ENCODE peak calls at places on chromosomes 7 and 10, in ten cellular contexts. A is cardiac muscle cell; L is ovary; E is small intestine; U is CD8-positive, alpha-beta T cell; Z is MM.1S; Q is tibial artery; I is prostate gland; H is naive thymus-derived CD4-positive, alpha-beta T cell; M is tibial nerve. F is an unnamed sample.

GRCh38 chr7:101116898-101117297 is 10.0 kb upstream of the SERPINE1 start:
- DNase-seq in H (no peak), Z (no peak), M (no peak), U (no peak), Q (no peak), A (peak; percentile 83), I (no peak), E (no peak), L (no peak), F (peak; percentile 24)

GRCh38 chr7:133853706-133854276 is 273.3 kb upstream of the LRGUK start:
- DNase-seq in L (no peak), M (no peak), U (no peak), E (peak; percentile 65), H (peak; percentile 10), Q (no peak), Z (peak; percentile 94), A (peak; percentile 68), I (peak; percentile 62), F (no peak)

GRCh38 chr7:5315761-5316160 is 33.0 kb downstream of the SLC29A4 start:
- DNase-seq in M (no peak), U (no peak), L (no peak), E (no peak), I (no peak), H (no peak), A (no peak), Q (no peak), Z (no peak), F (no peak)

GRCh38 chr7:117809958-117810357 is 63.3 kb downstream of the CTTNBP2 start:
- DNase-seq in E (peak; percentile 76), U (no peak), Q (no peak), Z (peak; percentile 71), I (no peak), A (no peak), H (no peak), M (no peak), L (no peak), F (no peak)

GRCh38 chr7:30996261-30996660 is 32.5 kb downstream of the GHRHR start:
- DNase-seq in Z (no peak), I (no peak), E (no peak), A (peak; percentile 44), L (no peak), M (no peak), Q (no peak), H (no peak), U (no peak), F (peak; percentile 77)

GRCh38 chr7:151379534-151380198 is 30.2 kb downstream of the WDR86 start:
- DNase-seq in I (no peak), M (no peak), U (no peak), Z (no peak), H (no peak), Q (no peak), A (no peak), E (no peak), L (peak; percentile 38), F (no peak)

GRCh38 chr10:10092581-10092980 is 925.1 kb upstream of the CELF2 start:
- DNase-seq in Z (no peak), H (no peak), Q (no peak), E (no peak), A (peak; percentile 69), I (no peak), U (no peak), L (peak; percentile 79), M (no peak), F (no peak)

GRCh38 chr7:36348256-36348655 is 41.4 kb upstream of the ANLN start:
- DNase-seq in Q (no peak), E (no peak), Z (no peak), I (no peak), M (no peak), U (no peak), A (peak; percentile 47), L (no peak), H (no peak), F (no peak)

GRCh38 chr10:110861930-110862677 is 9.6 kb upstream of the PDCD4 start:
- DNase-seq in U (no peak), H (no peak), E (no peak), M (no peak), I (peak; percentile 59), L (no peak), Z (no peak), Q (no peak), A (no peak), F (no peak)

GRCh38 chr10:110863956-110864355 is 7.8 kb upstream of the PDCD4 start:
- DNase-seq in L (no peak), Q (no peak), I (no peak), Z (no peak), A (no peak), H (no peak), U (no peak), E (no peak), M (no peak), F (no peak)

GRCh38 chr10:110863361-110863760 is 8.4 kb upstream of the PDCD4 start:
- DNase-seq in M (no peak), H (no peak), Z (no peak), L (no peak), I (no peak), Q (no peak), A (no peak), E (no peak), U (no peak), F (no peak)

GRCh38 chr10:110861476-110861875 is 10.3 kb upstream of the PDCD4 start:
- DNase-seq in A (no peak), I (no peak), L (no peak), E (no peak), Z (no peak), Q (no peak), U (no peak), H (no peak), M (no peak), F (no peak)

GRCh38 chr10:110862961-110863360 is 8.8 kb upstream of the PDCD4 start:
- DNase-seq in M (no peak), E (no peak), Q (no peak), Z (no peak), A (no peak), U (no peak), I (no peak), H (no peak), L (no peak), F (no peak)
- H3K4me1 ChIP-seq in M (no peaks in the 10 kb centered on the region), E (peaks cover 43% of the 10 kb centered on the region), Q (peaks cover 39% of the 10 kb centered on the region), Z (peaks cover 93% of the 10 kb centered on the region), A (peaks cover 20% of the 10 kb centered on the region), U (peaks cover 99% of the 10 kb centered on the region), I (peaks cover 7% of the 10 kb centered on the region), H (peaks cover 98% of the 10 kb centered on the region), L (peaks cover 10% of the 10 kb centered on the region), F (peaks cover 9% of the 10 kb centered on the region)

GRCh38 chr10:122306744-122307143 is 35.6 kb downstream of the BTBD16 start:
- DNase-seq in Q (no peak), H (no peak), A (no peak), L (no peak), U (no peak), M (no peak), I (no peak), E (no peak), Z (no peak), F (no peak)
- H3K27ac ChIP-seq in Q (peak overlapping the region; percentile 83), H (no peak overlapping the region), A (no peak overlapping the region), L (peak overlapping the region; percentile 87), U (no peak overlapping the region), M (peak overlapping the region; percentile 77), I (no peak overlapping the region), E (no peak overlapping the region), Z (no peak overlapping the region), F (peak overlapping the region; percentile 85)

GRCh38 chr10:132541601-132542011 is 4.0 kb downstream of the INPP5A start:
- DNase-seq in A (no peak), Z (no peak), Q (peak; percentile 13), E (no peak), I (no peak), H (no peak), M (no peak), L (no peak), U (no peak), F (no peak)

GRCh38 chr10:132542819-132543218 is 5.2 kb downstream of the INPP5A start:
- DNase-seq in M (no peak), I (no peak), H (no peak), U (no peak), E (no peak), Q (peak; percentile 15), L (no peak), Z (no peak), A (no peak), F (no peak)

GRCh38 chr10:132541129-132541528 is 3.5 kb downstream of the INPP5A start:
- DNase-seq in M (no peak), H (no peak), E (no peak), Z (no peak), A (no peak), L (peak; percentile 30), Q (peak; percentile 9), U (no peak), I (no peak), F (peak; percentile 32)

GRCh38 chr10:132540456-132540855 is 2.9 kb downstream of the INPP5A start:
- DNase-seq in M (no peak), U (no peak), L (peak; percentile 63), A (peak; percentile 44), Z (no peak), I (peak; percentile 36), E (peak; percentile 40), Q (peak; percentile 29), H (no peak), F (peak; percentile 55)

GRCh38 chr10:132542086-132542775 is 4.6 kb downstream of the INPP5A start:
- DNase-seq in L (peak; percentile 29), H (no peak), U (no peak), Q (peak; percentile 15), Z (no peak), M (no peak), I (no peak), A (no peak), E (no peak), F (peak; percentile 46)
- H3K4me1 ChIP-seq in L (peaks cover 28% of the 10 kb centered on the region), H (peaks cover 79% of the 10 kb centered on the region), U (peaks cover 77% of the 10 kb centered on the region), Q (peaks cover 80% of the 10 kb centered on the region), Z (no peaks in the 10 kb centered on the region), M (no peaks in the 10 kb centered on the region), I (peaks cover 15% of the 10 kb centered on the region), A (peaks cover 35% of the 10 kb centered on the region), E (peaks cover 8% of the 10 kb centered on the region), F (peaks cover 68% of the 10 kb centered on the region)

DNA sequence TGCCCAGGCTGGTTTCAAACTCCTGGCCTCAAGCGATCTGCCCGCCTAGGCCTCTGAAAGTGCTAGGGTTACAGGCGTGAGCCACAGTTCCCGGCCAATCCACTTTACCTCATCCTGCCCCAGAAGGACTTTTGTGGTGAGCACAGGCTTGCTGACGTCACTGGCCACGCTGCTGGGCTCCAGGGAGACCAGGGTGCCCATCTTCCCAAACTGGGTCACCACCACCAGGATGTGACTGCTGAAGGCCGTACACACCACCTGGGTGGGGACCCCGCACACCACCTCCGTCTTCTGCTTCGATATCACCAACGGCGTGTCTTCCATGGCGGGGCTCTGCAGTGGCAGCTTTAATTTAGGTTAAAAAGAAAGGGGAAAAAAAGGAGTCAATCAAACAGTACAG is 816 bp downstream of the PSMG3 start:
- DNase-seq in L (no peak), E (peak; percentile 30), Q (no peak), I (no peak), H (no peak), Z (no peak), M (no peak), U (no peak), A (peak; percentile 27), F (no peak)
- H3K27ac ChIP-seq in L (peak overlapping the region; percentile 87), E (peak overlapping the region; percentile 90), Q (no peak overlapping the region), I (no peak overlapping the region), H (peak overlapping the region; percentile 95), Z (no peak overlapping the region), M (peak overlapping the region; percentile 95), U (no peak overlapping the region), A (no peak overlapping the region), F (peak overlapping the region; percentile 95)

DNA sequence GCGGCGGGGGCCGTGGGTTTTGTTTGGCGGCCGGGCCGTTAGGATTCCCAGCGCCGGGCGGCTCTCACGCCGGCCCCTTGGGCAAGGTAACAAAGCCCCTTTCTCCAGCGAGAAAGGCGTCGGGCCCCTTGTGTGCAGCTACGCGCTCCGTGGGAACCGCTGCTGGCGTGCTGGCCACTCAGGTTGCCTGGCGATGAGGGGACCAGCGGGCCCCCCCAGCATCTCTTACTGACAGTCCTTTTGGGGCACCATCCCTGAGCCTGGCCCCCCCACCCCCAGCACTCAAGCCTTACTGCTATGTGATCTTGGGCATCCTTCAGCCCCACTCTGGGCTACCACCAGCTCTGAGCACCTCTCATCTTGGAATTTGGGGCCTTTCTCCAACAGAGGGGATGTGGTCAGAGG is 1.8 kb downstream of the LFNG start:
- DNase-seq in M (no peak), E (no peak), Q (no peak), Z (no peak), L (no peak), A (no peak), I (no peak), U (no peak), H (no peak), F (no peak)
- H3K4me1 ChIP-seq in M (no peaks in the 10 kb centered on the region), E (peaks cover 3% of the 10 kb centered on the region), Q (peaks cover 69% of the 10 kb centered on the region), Z (no peaks in the 10 kb centered on the region), L (peaks cover 9% of the 10 kb centered on the region), A (no peaks in the 10 kb centered on the region), I (peaks cover 40% of the 10 kb centered on the region), U (peaks cover 56% of the 10 kb centered on the region), H (peaks cover 41% of the 10 kb centered on the region), F (peaks cover 11% of the 10 kb centered on the region)